ENCODE peak calls at places on chromosome 1, in four cellular contexts. One of them, this sample, is unnamed.

GRCh38 chr1:150221552-150221951 is 14.4 kb downstream of the ANP32E start:
- DNase-seq in activated CD8-positive, alpha-beta memory T cell treated with anti-CD3 and anti-CD28 coated beads for 48 hours: no peak
- DNase-seq in stomach: no peak
- DNase-seq in SHP77: no peak
- DNase-seq in this sample: peak

GRCh38 chr1:164660415-164661174 is 101.6 kb downstream of the PBX1 start:
- DNase-seq in activated CD8-positive, alpha-beta memory T cell treated with anti-CD3 and anti-CD28 coated beads for 48 hours: no peak
- DNase-seq in stomach: no peak
- DNase-seq in SHP77: no peak
- DNase-seq in this sample: no peak

GRCh38 chr1:84255586-84255985 is 45.9 kb upstream of the SAMD13 start:
- DNase-seq in SHP77: no peak
- DNase-seq in stomach: no peak
- DNase-seq in activated CD8-positive, alpha-beta memory T cell treated with anti-CD3 and anti-CD28 coated beads for 48 hours: no peak
- DNase-seq in this sample: no peak

GRCh38 chr1:157944666-157945280 is 48.7 kb upstream of the KIRREL1 start:
- DNase-seq in SHP77: no peak
- DNase-seq in activated CD8-positive, alpha-beta memory T cell treated with anti-CD3 and anti-CD28 coated beads for 48 hours: no peak
- DNase-seq in stomach: no peak
- DNase-seq in this sample: no peak

GRCh38 chr1:146007048-146007784 is 10.8 kb upstream of the TXNIP start:
- DNase-seq in stomach: peak
- DNase-seq in activated CD8-positive, alpha-beta memory T cell treated with anti-CD3 and anti-CD28 coated beads for 48 hours: no peak
- DNase-seq in SHP77: peak
- DNase-seq in this sample: peak

GRCh38 chr1:179251675-179252074 is 22.2 kb upstream of the ABL2 start:
- DNase-seq in stomach: no peak
- DNase-seq in activated CD8-positive, alpha-beta memory T cell treated with anti-CD3 and anti-CD28 coated beads for 48 hours: no peak
- DNase-seq in SHP77: peak
- DNase-seq in this sample: peak

GRCh38 chr1:6179564-6180175 is 451 bp downstream of the CHD5 start:
- DNase-seq in activated CD8-positive, alpha-beta memory T cell treated with anti-CD3 and anti-CD28 coated beads for 48 hours: no peak
- DNase-seq in SHP77: no peak
- DNase-seq in stomach: no peak
- DNase-seq in this sample: no peak

GRCh38 chr1:163365186-163365585 is 43.4 kb downstream of the NUF2 start:
- DNase-seq in SHP77: no peak
- DNase-seq in activated CD8-positive, alpha-beta memory T cell treated with anti-CD3 and anti-CD28 coated beads for 48 hours: no peak
- DNase-seq in stomach: no peak
- DNase-seq in this sample: no peak

GRCh38 chr1:166136699-166137401 is 30.0 kb downstream of the FAM78B start:
- DNase-seq in stomach: no peak
- DNase-seq in activated CD8-positive, alpha-beta memory T cell treated with anti-CD3 and anti-CD28 coated beads for 48 hours: no peak
- DNase-seq in SHP77: no peak
- DNase-seq in this sample: no peak